ENCODE peak calls at places on chromosomes 11 and 22, in four cellular contexts. C is GM12878, P is HepG2, J is K562. U is an unnamed sample.

GRCh38 chr11:124768914-124769313 is 6.8 kb upstream of the ESAM start:
- DNase-seq in P (no peak), C (no peak), J (no peak), U (no peak)

GRCh38 chr11:45919806-45920530 is 2.3 kb upstream of the PEX16 start:
- DNase-seq in P (peak), J (no peak), C (no peak), U (no peak)

GRCh38 chr11:69401715-69402114 is 79.7 kb upstream of the LINC01488 start:
- DNase-seq in C (no peak), P (no peak), J (peak), U (no peak)

GRCh38 chr11:2774173-2775082 is 74.6 kb upstream of the KCNQ1OT1 start:
- DNase-seq in C (no peak), P (no peak), J (no peak), U (no peak)

GRCh38 chr11:12001152-12001551 is 7.3 kb downstream of the DKK3 start:
- DNase-seq in P (no peak), J (no peak), C (no peak), U (no peak)

GRCh38 chr11:19225599-19225998 is 15.1 kb downstream of the E2F8 start:
- DNase-seq in J (no peak), P (no peak), C (no peak), U (no peak)

GRCh38 chr11:92687724-92688123 is 281.7 kb upstream of the MTNR1B start:
- DNase-seq in J (no peak), P (no peak), C (no peak), U (no peak)

GRCh38 chr11:134742956-134743808 is 331.1 kb upstream of the B3GAT1 start:
- DNase-seq in C (no peak), P (peak), J (no peak), U (no peak)

GRCh38 chr11:112723676-112724075 is 237.5 kb upstream of the NCAM1 start:
- DNase-seq in C (no peak), J (no peak), P (no peak), U (no peak)

GRCh38 chr11:110761994-110762393 is 49.8 kb upstream of the ARHGAP20 start:
- DNase-seq in C (no peak), P (no peak), J (no peak), U (no peak)

GRCh38 chr22:26245001-26245400 is 75.7 kb downstream of the SEZ6L start:
- DNase-seq in C (no peak), J (no peak), P (no peak), U (no peak)

GRCh38 chr11:10725114-10725906 is 25.7 kb upstream of the CTR9 start:
- DNase-seq in C (no peak), P (no peak), J (peak), U (no peak)

GRCh38 chr11:65183201-65183891 is 1.6 kb downstream of the CAPN1 start:
- DNase-seq in C (no peak), J (no peak), P (no peak), U (no peak)
- TF ChIP-seq BHLHE40 in C (no peak), J (no peak), P (no peak), U (no peak)

GRCh38 chr11:120057595-120058581 is 80.0 kb downstream of the TRIM29 start:
- DNase-seq in J (no peak), P (peak), C (no peak), U (no peak)
- TF ChIP-seq TARDBP in J (no peak), P (no peak), C (no peak), U (no peak)

DNA sequence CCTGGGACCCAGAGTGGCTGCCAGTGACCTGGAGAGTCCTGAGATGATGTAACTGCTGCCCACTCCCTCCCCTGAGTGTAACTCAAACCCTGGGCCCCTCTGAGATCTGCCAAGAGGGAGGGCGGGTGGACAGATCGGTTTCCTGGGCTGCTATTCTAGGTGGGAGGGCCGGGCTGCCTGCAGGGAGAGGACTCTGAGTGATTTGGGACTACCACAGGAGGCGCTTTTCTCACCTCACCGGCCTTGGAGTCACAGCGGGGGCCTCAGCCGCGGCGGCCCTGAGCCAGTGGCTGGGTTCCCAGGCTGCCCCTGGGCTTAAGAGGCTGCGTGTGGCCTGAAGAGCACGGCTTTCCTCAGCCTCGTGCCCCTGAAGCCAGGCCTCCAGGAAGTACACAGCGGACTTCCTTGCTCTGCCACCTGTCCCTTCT is 11.4 kb downstream of the RELT start:
- DNase-seq in C (no peak), J (no peak), P (no peak), U (peak)
- TF ChIP-seq BHLHE40 in C (no peak), J (no peak), P (no peak), U (no peak)

DNA sequence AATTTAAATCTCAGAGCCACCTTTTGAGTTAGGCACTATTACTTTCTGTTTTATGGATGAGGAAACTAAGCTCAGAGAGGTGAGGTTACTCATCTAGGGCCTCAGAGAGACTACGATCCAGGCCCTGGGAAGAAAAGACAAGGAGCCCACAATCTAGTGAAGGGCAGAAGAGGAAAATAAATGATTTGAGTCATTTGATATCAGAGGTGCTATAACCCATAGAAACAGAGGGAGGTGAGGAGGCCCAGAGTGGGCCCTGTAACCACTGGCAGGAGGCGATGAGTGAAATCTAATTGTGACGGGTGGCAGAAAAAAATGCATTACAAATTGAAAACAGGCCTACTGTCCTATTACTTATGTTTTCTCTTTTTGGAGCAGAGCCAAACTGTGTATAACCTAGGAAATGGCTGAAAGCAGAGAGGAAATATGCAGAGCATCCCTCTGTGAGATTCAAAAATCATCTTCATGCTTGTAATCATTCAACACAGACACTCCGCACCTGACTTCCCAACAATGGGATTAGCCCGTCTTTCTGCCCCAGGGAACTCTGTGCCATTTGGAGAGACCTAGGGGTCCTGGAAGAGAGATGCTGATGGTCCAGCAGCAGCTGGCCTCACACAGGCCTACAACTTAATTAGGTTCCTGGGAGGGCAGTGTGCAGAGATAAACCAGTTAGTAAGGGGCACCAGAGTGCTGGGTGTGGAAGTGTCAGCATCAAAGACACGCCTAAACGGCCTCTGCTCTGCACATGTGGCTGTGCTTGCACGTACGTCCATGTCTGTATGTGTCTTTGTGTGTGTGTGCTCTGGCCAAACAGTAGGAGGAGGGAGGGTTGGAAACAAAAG is 41.9 kb downstream of the MAP6 start:
- DNase-seq in J (no peak), C (no peak), P (no peak), U (no peak)
- TF ChIP-seq TARDBP in J (no peak), C (no peak), P (no peak), U (no peak)

GRCh38 chr11:64313491-64314145 is 3.7 kb downstream of the TRMT112 start:
- DNase-seq in P (no peak), C (no peak), J (no peak), U (no peak)
- TF ChIP-seq BHLHE40 in P (no peak), C (no peak), J (no peak), U (no peak)

DNA sequence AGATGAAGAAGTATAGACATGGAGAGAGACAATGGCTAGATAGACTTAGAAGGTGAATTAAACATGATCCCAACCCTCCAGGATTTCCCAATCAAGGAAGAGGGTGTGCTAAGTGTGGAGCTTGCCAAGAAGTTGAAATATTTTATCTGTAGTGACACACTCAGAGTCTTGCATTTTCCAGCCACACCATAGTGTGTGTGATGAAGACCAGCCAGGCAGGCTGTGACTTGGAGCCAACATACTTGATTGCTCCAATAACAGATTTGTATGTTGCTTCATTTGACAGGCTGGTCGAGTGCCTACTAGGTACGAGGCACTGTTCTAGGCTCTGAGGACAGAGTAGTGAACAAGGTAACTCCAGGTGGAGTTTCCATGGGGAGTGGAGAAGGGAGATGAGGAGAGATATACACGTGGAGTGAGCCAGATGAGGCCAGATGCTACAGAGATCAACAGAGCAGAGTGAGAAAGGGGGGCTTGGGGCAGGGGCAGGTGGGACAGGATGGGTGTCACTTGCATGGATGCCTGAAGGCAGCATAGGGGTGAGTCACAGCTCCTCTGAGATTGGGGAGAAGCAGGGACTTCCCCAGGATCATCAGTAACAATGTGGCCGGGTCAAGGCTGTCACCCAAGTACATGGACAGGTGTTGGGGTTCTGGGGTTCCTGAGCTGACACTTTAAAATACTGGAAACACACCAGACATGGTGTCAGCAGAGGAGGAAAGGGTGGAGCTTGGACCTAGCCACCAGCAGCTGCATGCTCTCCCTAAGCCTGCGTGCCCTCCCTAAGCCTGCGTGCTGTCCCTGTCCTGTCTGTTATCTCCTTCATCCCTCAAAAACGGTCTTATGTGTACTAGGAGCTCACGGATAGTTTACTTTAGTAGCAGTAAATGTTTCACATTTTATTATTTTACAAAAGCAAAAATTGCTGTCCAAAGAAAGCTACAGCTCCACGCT is 23.6 kb downstream of the PDGFB start:
- DNase-seq in P (no peak), J (no peak), C (no peak), U (no peak)
- TF ChIP-seq TARDBP in P (no peak), J (no peak), C (no peak), U (no peak)

DNA sequence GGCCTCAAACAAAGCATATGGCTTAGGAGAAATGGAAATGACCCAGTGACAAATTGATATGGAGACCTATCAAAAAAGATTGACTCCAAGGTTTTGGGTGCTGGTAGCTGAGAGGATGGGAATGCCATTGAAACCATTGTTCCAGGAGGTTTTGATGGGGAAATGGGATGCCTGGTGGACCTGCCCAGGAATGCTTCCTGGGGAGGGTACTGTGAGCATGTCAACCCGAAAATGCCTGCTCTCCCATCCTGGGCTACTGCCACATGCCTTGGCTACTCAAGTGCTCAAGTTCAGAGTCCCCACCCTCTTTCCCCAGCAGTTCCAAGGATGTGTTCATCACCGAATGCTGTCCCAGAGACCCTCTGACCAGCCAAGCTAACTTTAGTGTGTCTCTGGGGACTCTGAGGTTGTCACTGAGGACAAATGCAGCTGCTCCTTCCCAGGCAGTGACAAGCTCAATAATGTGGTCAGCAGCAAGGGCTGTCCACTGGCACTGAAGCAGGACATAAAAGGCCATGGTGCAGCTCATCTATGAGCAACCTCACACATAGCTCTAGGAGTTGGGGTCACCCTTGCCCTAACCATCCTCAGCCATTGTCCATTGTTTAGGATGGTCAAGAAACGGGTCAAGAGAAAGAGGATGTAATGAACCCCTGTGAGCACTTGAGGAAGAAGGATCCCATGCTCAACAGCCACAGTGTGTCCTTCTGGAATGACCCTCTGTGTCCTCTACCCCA is 83.7 kb downstream of the TRIM29 start:
- DNase-seq in C (no peak), J (no peak), P (no peak), U (no peak)
- TF ChIP-seq BHLHE40 in C (no peak), J (no peak), P (no peak), U (no peak)

U was measured in HEK293T.